ENCODE peak calls at places on chromosomes 2 and 18, in eight cellular contexts. One of them, this sample, is unnamed.

GRCh38 chr2:111967018-111967417 is 68.6 kb downstream of the MERTK start:
- DNase-seq in WTC11: no peak
- DNase-seq in CD8-positive, alpha-beta T cell: no peak
- DNase-seq in Kasumi-1: no peak
- DNase-seq in neural crest cell: no peak
- DNase-seq in NCI-H748 treated with DMSO at 0.1 percent for 48 hours: no peak
- DNase-seq in uterus: no peak
- DNase-seq in RCC 7860: no peak
- DNase-seq in this sample: no peak

GRCh38 chr2:163713534-163714311 is 22.1 kb downstream of the FIGN start:
- DNase-seq in WTC11: no peak
- DNase-seq in neural crest cell: no peak
- DNase-seq in RCC 7860: no peak
- DNase-seq in CD8-positive, alpha-beta T cell: no peak
- DNase-seq in uterus: no peak
- DNase-seq in Kasumi-1: no peak
- DNase-seq in NCI-H748 treated with DMSO at 0.1 percent for 48 hours: no peak
- DNase-seq in this sample: no peak

GRCh38 chr2:106996136-106996769 is 110.3 kb upstream of the ST6GAL2 start:
- DNase-seq in Kasumi-1: no peak
- DNase-seq in WTC11: no peak
- DNase-seq in uterus: no peak
- DNase-seq in CD8-positive, alpha-beta T cell: no peak
- DNase-seq in RCC 7860: no peak
- DNase-seq in neural crest cell: no peak
- DNase-seq in NCI-H748 treated with DMSO at 0.1 percent for 48 hours: peak
- DNase-seq in this sample: peak

GRCh38 chr2:56729212-56729611 is 545.4 kb downstream of the CCDC85A start:
- DNase-seq in RCC 7860: no peak
- DNase-seq in WTC11: no peak
- DNase-seq in uterus: no peak
- DNase-seq in Kasumi-1: no peak
- DNase-seq in CD8-positive, alpha-beta T cell: no peak
- DNase-seq in NCI-H748 treated with DMSO at 0.1 percent for 48 hours: no peak
- DNase-seq in neural crest cell: no peak
- DNase-seq in this sample: no peak

GRCh38 chr18:55013086-55013485 is 53.8 kb upstream of the CCDC68 start:
- DNase-seq in neural crest cell: no peak
- DNase-seq in uterus: no peak
- DNase-seq in Kasumi-1: no peak
- DNase-seq in RCC 7860: no peak
- DNase-seq in NCI-H748 treated with DMSO at 0.1 percent for 48 hours: no peak
- DNase-seq in WTC11: no peak
- DNase-seq in CD8-positive, alpha-beta T cell: no peak
- DNase-seq in this sample: no peak

GRCh38 chr2:15725101-15725787 is 133.6 kb downstream of the DDX1 start:
- DNase-seq in NCI-H748 treated with DMSO at 0.1 percent for 48 hours: no peak
- DNase-seq in RCC 7860: no peak
- DNase-seq in CD8-positive, alpha-beta T cell: no peak
- DNase-seq in uterus: no peak
- DNase-seq in neural crest cell: no peak
- DNase-seq in WTC11: no peak
- DNase-seq in Kasumi-1: no peak
- DNase-seq in this sample: no peak

GRCh38 chr18:59200787-59201186 is 19.2 kb upstream of the GRP start:
- DNase-seq in Kasumi-1: no peak
- DNase-seq in neural crest cell: no peak
- DNase-seq in uterus: no peak
- DNase-seq in CD8-positive, alpha-beta T cell: no peak
- DNase-seq in NCI-H748 treated with DMSO at 0.1 percent for 48 hours: no peak
- DNase-seq in WTC11: no peak
- DNase-seq in RCC 7860: no peak
- DNase-seq in this sample: no peak

GRCh38 chr2:172783091-172783898 is 47.6 kb downstream of the RAPGEF4 start:
- DNase-seq in uterus: no peak
- DNase-seq in CD8-positive, alpha-beta T cell: no peak
- DNase-seq in neural crest cell: peak
- DNase-seq in RCC 7860: peak
- DNase-seq in Kasumi-1: no peak
- DNase-seq in NCI-H748 treated with DMSO at 0.1 percent for 48 hours: no peak
- DNase-seq in WTC11: no peak
- DNase-seq in this sample: no peak

GRCh38 chr2:205409403-205409802 is 272.9 kb upstream of the NRP2 start:
- DNase-seq in WTC11: no peak
- DNase-seq in uterus: no peak
- DNase-seq in NCI-H748 treated with DMSO at 0.1 percent for 48 hours: no peak
- DNase-seq in CD8-positive, alpha-beta T cell: no peak
- DNase-seq in RCC 7860: no peak
- DNase-seq in neural crest cell: no peak
- DNase-seq in Kasumi-1: no peak
- DNase-seq in this sample: no peak

GRCh38 chr2:195821566-195821932 is 164.5 kb downstream of the SLC39A10 start:
- DNase-seq in NCI-H748 treated with DMSO at 0.1 percent for 48 hours: no peak
- DNase-seq in RCC 7860: no peak
- DNase-seq in WTC11: no peak
- DNase-seq in CD8-positive, alpha-beta T cell: no peak
- DNase-seq in uterus: no peak
- DNase-seq in neural crest cell: no peak
- DNase-seq in Kasumi-1: no peak
- DNase-seq in this sample: no peak

GRCh38 chr2:196268538-196269338 is 97.4 kb upstream of the STK17B start:
- DNase-seq in Kasumi-1: peak
- DNase-seq in RCC 7860: no peak
- DNase-seq in CD8-positive, alpha-beta T cell: no peak
- DNase-seq in uterus: no peak
- DNase-seq in neural crest cell: no peak
- DNase-seq in WTC11: no peak
- DNase-seq in NCI-H748 treated with DMSO at 0.1 percent for 48 hours: no peak
- DNase-seq in this sample: no peak

GRCh38 chr2:122737429-122738077 is 982.1 kb downstream of the TSN start:
- DNase-seq in neural crest cell: no peak
- DNase-seq in RCC 7860: no peak
- DNase-seq in WTC11: no peak
- DNase-seq in NCI-H748 treated with DMSO at 0.1 percent for 48 hours: no peak
- DNase-seq in uterus: no peak
- DNase-seq in Kasumi-1: peak
- DNase-seq in CD8-positive, alpha-beta T cell: no peak
- DNase-seq in this sample: no peak

GRCh38 chr2:109171444-109172334 is 42.7 kb downstream of the SH3RF3 start:
- DNase-seq in neural crest cell: no peak
- DNase-seq in NCI-H748 treated with DMSO at 0.1 percent for 48 hours: no peak
- DNase-seq in uterus: peak
- DNase-seq in Kasumi-1: peak
- DNase-seq in WTC11: no peak
- DNase-seq in CD8-positive, alpha-beta T cell: no peak
- DNase-seq in RCC 7860: no peak
- DNase-seq in this sample: no peak

GRCh38 chr2:150142561-150142960 is 344.9 kb downstream of the RND3 start:
- DNase-seq in neural crest cell: no peak
- DNase-seq in RCC 7860: peak
- DNase-seq in CD8-positive, alpha-beta T cell: no peak
- DNase-seq in WTC11: no peak
- DNase-seq in NCI-H748 treated with DMSO at 0.1 percent for 48 hours: no peak
- DNase-seq in Kasumi-1: no peak
- DNase-seq in uterus: no peak
- DNase-seq in this sample: no peak

GRCh38 chr2:147628971-147629421 is 215.8 kb upstream of the ACVR2A start:
- DNase-seq in neural crest cell: no peak
- DNase-seq in Kasumi-1: peak
- DNase-seq in NCI-H748 treated with DMSO at 0.1 percent for 48 hours: no peak
- DNase-seq in uterus: no peak
- DNase-seq in RCC 7860: no peak
- DNase-seq in CD8-positive, alpha-beta T cell: no peak
- DNase-seq in WTC11: no peak
- DNase-seq in this sample: no peak

GRCh38 chr2:230602562-230603230 is 109.9 kb upstream of the CAB39 start:
- DNase-seq in NCI-H748 treated with DMSO at 0.1 percent for 48 hours: no peak
- DNase-seq in RCC 7860: no peak
- DNase-seq in CD8-positive, alpha-beta T cell: peak
- DNase-seq in uterus: no peak
- DNase-seq in Kasumi-1: peak
- DNase-seq in WTC11: no peak
- DNase-seq in neural crest cell: no peak
- DNase-seq in this sample: no peak

GRCh38 chr18:49168281-49168680 is 217.5 kb upstream of the SMAD7 start:
- DNase-seq in RCC 7860: no peak
- DNase-seq in NCI-H748 treated with DMSO at 0.1 percent for 48 hours: no peak
- DNase-seq in uterus: no peak
- DNase-seq in WTC11: no peak
- DNase-seq in CD8-positive, alpha-beta T cell: no peak
- DNase-seq in Kasumi-1: no peak
- DNase-seq in neural crest cell: no peak
- DNase-seq in this sample: no peak

GRCh38 chr18:50802133-50802532 is 17.7 kb downstream of the MRO start:
- DNase-seq in neural crest cell: no peak
- DNase-seq in WTC11: no peak
- DNase-seq in NCI-H748 treated with DMSO at 0.1 percent for 48 hours: no peak
- DNase-seq in uterus: no peak
- DNase-seq in RCC 7860: no peak
- DNase-seq in CD8-positive, alpha-beta T cell: no peak
- DNase-seq in Kasumi-1: no peak
- DNase-seq in this sample: no peak

This sample was measured in NCI-H345.